ENCODE peak calls at places on chromosomes 6 and 20, in five cellular contexts. T is K562, I is lower leg skin, L is spleen, V is testis. P is an unnamed sample.

GRCh38 chr20:58864346-58864745 is 11.8 kb downstream of the GNAS start:
- DNase-seq in T (no peak), I (no peak), L (no peak), V (no peak), P (no peak)

GRCh38 chr20:13348301-13349239 is 127.5 kb downstream of the ISM1 start:
- DNase-seq in T (no peak), I (no peak), L (no peak), V (no peak), P (no peak)

GRCh38 chr6:158852312-158853071 is 33.3 kb upstream of the EZR start:
- DNase-seq in T (no peak), I (no peak), L (no peak), V (no peak), P (no peak)

GRCh38 chr6:45577836-45578504 is 200.2 kb upstream of the SUPT3H start:
- DNase-seq in T (no peak), I (no peak), L (no peak), V (no peak), P (no peak)

GRCh38 chr6:39882567-39882953 is 51.7 kb downstream of the MOCS1 start:
- DNase-seq in T (no peak), I (no peak), L (no peak), V (peak; percentile 65), P (no peak)

GRCh38 chr6:30903236-30903635 is 4.8 kb upstream of the GTF2H4 start:
- DNase-seq in T (no peak), I (no peak), L (no peak), V (no peak), P (no peak)

GRCh38 chr20:17849901-17850673 is 118.5 kb downstream of the SNX5 start:
- DNase-seq in T (no peak), I (no peak), L (no peak), V (peak; percentile 65), P (peak; percentile 91)

GRCh38 chr20:38897267-38897666 is 28.9 kb upstream of the FAM83D start:
- DNase-seq in T (no peak), I (no peak), L (no peak), V (no peak), P (no peak)

GRCh38 chr20:2699775-2700413 is 7.3 kb downstream of the EBF4 start:
- DNase-seq in T (no peak), I (peak; percentile 54), L (no peak), V (no peak), P (no peak)

GRCh38 chr6:87126501-87126900 is 28.9 kb upstream of the ZNF292 start:
- DNase-seq in T (no peak), I (no peak), L (no peak), V (no peak), P (no peak)

GRCh38 chr6:160386869-160387518 is 38.8 kb downstream of the SLC22A3 start:
- DNase-seq in T (no peak), I (no peak), L (no peak), V (no peak), P (peak; percentile 56)

GRCh38 chr20:4151991-4152695 is 136.8 kb upstream of the RNF24 start:
- DNase-seq in T (no peak), I (no peak), L (peak; percentile 67), V (no peak), P (no peak)

GRCh38 chr6:165850434-165851019 is 187.5 kb upstream of the PDE10A start:
- DNase-seq in T (peak; percentile 71), I (peak; percentile 94), L (peak; percentile 89), V (peak; percentile 87), P (peak; percentile 53)

GRCh38 chr20:62220666-62221568 is 839 bp upstream of the HRH3 start:
- DNase-seq in T (no peak), I (no peak), L (no peak), V (peak; percentile 25), P (no peak)

GRCh38 chr6:137122612-137123011 is 50.8 kb downstream of the IL22RA2 start:
- DNase-seq in T (no peak), I (no peak), L (no peak), V (no peak), P (no peak)

GRCh38 chr6:110720066-110720465 is 95.2 kb downstream of the CDK19 start:
- DNase-seq in T (no peak), I (no peak), L (no peak), V (no peak), P (no peak)

GRCh38 chr20:47358052-47358671 is 1.7 kb upstream of the ZMYND8 start:
- DNase-seq in T (no peak), I (no peak), L (no peak), V (no peak), P (no peak)

GRCh38 chr20:47359533-47360206 is 3.2 kb upstream of the ZMYND8 start:
- DNase-seq in T (no peak), I (no peak), L (peak; percentile 25), V (no peak), P (no peak)

GRCh38 chr20:47357296-47358051 is 975 bp upstream of the ZMYND8 start:
- DNase-seq in T (peak; percentile 91), I (peak; percentile 96), L (peak; percentile 96), V (peak; percentile 78), P (peak; percentile 26)

GRCh38 chr20:47360207-47360488 is 3.6 kb upstream of the ZMYND8 start:
- DNase-seq in T (no peak), I (no peak), L (peak; percentile 31), V (no peak), P (no peak)

DNA sequence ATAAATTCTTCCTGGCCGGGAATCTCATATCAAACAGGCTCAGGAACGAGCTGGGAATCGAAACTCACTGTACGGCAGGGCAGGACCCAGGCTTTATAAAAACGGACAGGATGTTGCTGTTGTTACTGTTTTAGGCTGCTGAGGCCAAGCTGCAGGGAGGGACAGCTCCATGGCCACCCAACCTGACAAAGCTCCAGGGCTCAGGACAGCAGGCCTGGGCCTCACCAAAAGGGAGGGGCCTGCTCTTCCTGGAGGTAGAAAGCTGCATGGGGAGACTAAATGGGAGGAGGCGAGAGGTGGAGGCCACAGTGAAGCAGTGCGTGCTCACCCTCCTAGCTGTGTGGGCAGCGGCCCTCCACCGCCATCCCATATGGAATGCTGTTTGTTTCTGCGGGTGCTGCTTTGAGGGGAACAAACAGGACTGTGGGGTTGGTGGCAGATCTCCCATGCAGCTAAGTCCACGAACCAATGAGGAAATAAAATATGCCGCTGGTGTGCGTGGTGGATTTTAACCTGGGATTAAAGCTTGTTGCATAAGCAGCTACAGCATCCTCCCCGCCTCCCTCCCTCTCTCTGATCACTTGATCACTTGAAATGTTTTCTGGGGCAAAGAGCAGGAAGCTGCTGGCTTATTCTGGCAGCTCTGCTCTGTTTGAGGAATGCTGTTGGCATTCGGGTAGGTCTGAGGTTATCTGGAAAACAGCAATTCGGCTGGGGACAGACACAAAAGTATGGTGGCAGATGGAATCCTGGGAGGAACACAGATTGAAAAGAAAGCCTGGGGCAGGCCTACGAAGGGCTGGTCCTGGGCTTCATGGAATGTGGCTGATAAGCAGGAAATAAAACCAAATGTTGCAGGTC is 2.4 kb upstream of the ZMYND8 start:
- DNase-seq in T (peak; percentile 90), I (peak; percentile 96), L (peak; percentile 85), V (peak; percentile 90), P (peak; percentile 49)
- TF ChIP-seq POLR2A in T (peak; percentile 88), I (no peak), L (peak; percentile 7), V (no peak), P (peak; percentile 54)

GRCh38 chr6:43228951-43229802 is at the start of gene DNPH1:
- DNase-seq in T (peak; percentile 89), I (peak; percentile 95), L (peak; percentile 95), V (peak; percentile 83), P (peak; percentile 73)
- TF ChIP-seq POLR2A in T (peak; percentile 82), I (no peak), L (no peak), V (no peak), P (peak; percentile 42)

GRCh38 chr20:49915380-49916145 is at the start of gene SPATA2:
- DNase-seq in T (peak; percentile 98), I (peak; percentile 99), L (peak; percentile 98), V (peak; percentile 99), P (peak; percentile 95)
- TF ChIP-seq POLR2A in T (peak; percentile 80), I (no peak), L (peak; percentile 72), V (peak; percentile 38), P (peak; percentile 58)

GRCh38 chr6:4344317-4344899 is 209.0 kb upstream of the ECI2 start:
- DNase-seq in T (no peak), I (no peak), L (no peak), V (no peak), P (peak; percentile 27)

GRCh38 chr6:4345543-4345942 is 210.2 kb upstream of the ECI2 start:
- DNase-seq in T (peak; percentile 14), I (no peak), L (no peak), V (no peak), P (no peak)

GRCh38 chr6:4347877-4348276 is 212.5 kb upstream of the ECI2 start:
- DNase-seq in T (no peak), I (peak; percentile 58), L (no peak), V (no peak), P (no peak)

GRCh38 chr6:4348462-4349112 is 213.2 kb upstream of the ECI2 start:
- DNase-seq in T (no peak), I (peak; percentile 58), L (no peak), V (no peak), P (no peak)

DNA sequence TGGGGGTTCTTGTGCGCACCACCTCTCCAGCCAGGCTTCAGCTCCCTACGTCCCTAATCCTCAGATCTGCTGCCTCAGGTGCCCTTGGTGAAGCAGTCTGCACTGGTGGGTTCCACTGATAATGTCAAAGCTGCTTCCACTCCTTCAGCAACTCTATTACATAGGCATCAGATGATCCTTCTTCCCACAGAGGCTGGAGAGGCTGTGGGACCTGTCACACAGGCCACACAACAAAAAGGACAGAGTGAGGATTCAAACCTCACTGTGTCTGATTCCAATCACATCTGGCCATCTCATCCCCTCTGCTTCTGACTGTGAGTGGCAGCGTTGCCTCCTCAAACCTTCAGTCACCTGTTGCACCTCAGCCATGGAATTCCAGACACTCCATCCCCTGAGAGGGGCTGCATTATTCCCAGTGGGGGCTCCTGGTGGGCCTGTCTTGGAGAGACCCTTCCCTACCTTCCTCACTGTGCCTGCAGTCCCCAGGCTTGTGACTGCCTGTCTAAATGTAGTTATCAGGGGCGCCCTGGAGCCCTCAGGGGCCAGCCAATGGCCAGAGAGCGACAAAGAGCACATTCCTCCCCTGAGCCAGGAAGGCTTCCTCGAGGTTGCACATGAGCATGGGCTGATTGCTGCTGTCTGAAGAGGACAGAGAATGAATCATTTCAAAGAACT is 211.4 kb upstream of the ECI2 start:
- DNase-seq in T (no peak), I (peak; percentile 70), L (no peak), V (no peak), P (no peak)
- TF ChIP-seq POLR2A in T (no peak), I (no peak), L (no peak), V (no peak), P (no peak)

GRCh38 chr6:34425498-34426410 is at the start of gene RPS10:
- DNase-seq in T (peak; percentile 99), I (peak; percentile 98), L (peak; percentile 98), V (peak; percentile 96), P (peak; percentile 87)
- TF ChIP-seq POLR2A in T (peak; percentile 99), I (no peak), L (peak; percentile 55), V (peak; percentile 28), P (peak; percentile 83)

P was measured in H54.